ENCODE peak calls at places on chromosomes 7 and 10, in eight cellular contexts. M is EL, O is NCI-H1092, C is EH, Y is cardiac fibroblast, D is iPS DF 19.7, S is tibial artery, V is HT1080. K is an unnamed sample.

GRCh38 chr10:58994226-58995057 is 182.0 kb upstream of the PHYHIPL start:
- DNase-seq in M (peak), S (no peak), V (no peak), C (no peak), Y (no peak), O (no peak), D (no peak), K (no peak)

GRCh38 chr10:112282086-112282485 is 1.1 kb upstream of the TECTB start:
- DNase-seq in Y (no peak), V (no peak), D (no peak), M (peak), S (no peak), O (no peak), C (peak), K (no peak)

GRCh38 chr10:126041804-126042231 is 145.5 kb downstream of the FANK1 start:
- DNase-seq in D (peak), C (peak), O (no peak), Y (peak), V (peak), S (peak), M (no peak), K (peak)

GRCh38 chr10:58577394-58577793 is 64.7 kb downstream of the BICC1 start:
- DNase-seq in M (peak), D (no peak), Y (peak), C (peak), V (no peak), O (no peak), S (no peak), K (no peak)

GRCh38 chr10:59854571-59854970 is 51.8 kb downstream of the CCDC6 start:
- DNase-seq in O (no peak), C (no peak), Y (no peak), V (no peak), D (no peak), M (no peak), S (no peak), K (no peak)

GRCh38 chr7:1741751-1742554 is 71.9 kb downstream of the ELFN1 start:
- DNase-seq in D (no peak), O (no peak), Y (no peak), M (no peak), C (no peak), V (no peak), S (no peak), K (no peak)

GRCh38 chr10:125016123-125016522 is 74.2 kb downstream of the ZRANB1 start:
- DNase-seq in Y (no peak), S (peak), V (no peak), O (no peak), C (no peak), M (no peak), D (no peak), K (no peak)

GRCh38 chr10:62769574-62770242 is 34.8 kb upstream of the ADO start:
- DNase-seq in O (no peak), Y (peak), D (no peak), C (peak), S (no peak), M (peak), V (no peak), K (no peak)

GRCh38 chr7:140213684-140214074 is 36.9 kb upstream of the KDM7A start:
- DNase-seq in O (no peak), M (no peak), Y (peak), S (no peak), C (no peak), D (no peak), V (no peak), K (no peak)

GRCh38 chr10:116521424-116522305 is 24.1 kb upstream of the PNLIP start:
- DNase-seq in D (no peak), C (peak), Y (peak), O (no peak), S (no peak), M (peak), V (peak), K (no peak)

K was measured in activated B cell treated with CpG ODN at 0.5 μM for 24 hours.